ENCODE peak calls at places on chromosomes 6 and 20, in six cellular contexts. One of them, this sample, is unnamed.

GRCh38 chr6:127365874-127366273 is 22.5 kb upstream of the ECHDC1 start:
- DNase-seq in GM20000: no peak
- DNase-seq in kidney: no peak
- DNase-seq in cardiac fibroblast: no peak
- DNase-seq in Calu3: no peak
- DNase-seq in fibroblast of pulmonary artery: no peak
- DNase-seq in this sample: no peak

GRCh38 chr6:26305097-26305841 is 59.7 kb upstream of the BTN3A2 start:
- DNase-seq in kidney: peak
- DNase-seq in fibroblast of pulmonary artery: peak
- DNase-seq in Calu3: peak
- DNase-seq in GM20000: no peak
- DNase-seq in cardiac fibroblast: peak
- DNase-seq in this sample: peak

GRCh38 chr6:116779569-116780164 is 14.1 kb upstream of the FAM162B start:
- DNase-seq in Calu3: peak
- DNase-seq in fibroblast of pulmonary artery: peak
- DNase-seq in cardiac fibroblast: peak
- DNase-seq in kidney: no peak
- DNase-seq in GM20000: no peak
- DNase-seq in this sample: peak

GRCh38 chr6:90403489-90404381 is 107.1 kb upstream of the BACH2 start:
- DNase-seq in cardiac fibroblast: peak
- DNase-seq in GM20000: no peak
- DNase-seq in Calu3: peak
- DNase-seq in fibroblast of pulmonary artery: peak
- DNase-seq in kidney: peak
- DNase-seq in this sample: peak

GRCh38 chr6:44672086-44672485 is 284.6 kb downstream of the CDC5L start:
- DNase-seq in kidney: no peak
- DNase-seq in cardiac fibroblast: peak
- DNase-seq in fibroblast of pulmonary artery: no peak
- DNase-seq in GM20000: no peak
- DNase-seq in Calu3: no peak
- DNase-seq in this sample: no peak

GRCh38 chr6:159715168-159715567 is 12.1 kb upstream of the WTAP start:
- DNase-seq in kidney: no peak
- DNase-seq in cardiac fibroblast: no peak
- DNase-seq in Calu3: no peak
- DNase-seq in fibroblast of pulmonary artery: peak
- DNase-seq in GM20000: no peak
- DNase-seq in this sample: no peak

GRCh38 chr20:44418069-44418905 is 57.4 kb upstream of the TTPAL start:
- DNase-seq in fibroblast of pulmonary artery: no peak
- DNase-seq in cardiac fibroblast: no peak
- DNase-seq in Calu3: no peak
- DNase-seq in GM20000: no peak
- DNase-seq in kidney: no peak
- DNase-seq in this sample: no peak

GRCh38 chr20:1664911-1665310 is 7.3 kb upstream of the SIRPG start:
- DNase-seq in cardiac fibroblast: no peak
- DNase-seq in Calu3: no peak
- DNase-seq in kidney: no peak
- DNase-seq in fibroblast of pulmonary artery: no peak
- DNase-seq in GM20000: peak
- DNase-seq in this sample: no peak

GRCh38 chr6:118908441-118908840 is 14.5 kb downstream of the ASF1A start:
- DNase-seq in kidney: no peak
- DNase-seq in GM20000: no peak
- DNase-seq in Calu3: no peak
- DNase-seq in fibroblast of pulmonary artery: no peak
- DNase-seq in cardiac fibroblast: peak
- DNase-seq in this sample: no peak

GRCh38 chr6:126826315-126826714 is 292.2 kb upstream of the RSPO3 start:
- DNase-seq in cardiac fibroblast: no peak
- DNase-seq in Calu3: no peak
- DNase-seq in GM20000: no peak
- DNase-seq in fibroblast of pulmonary artery: peak
- DNase-seq in kidney: no peak
- DNase-seq in this sample: no peak

GRCh38 chr6:49497308-49497707 is 2.4 kb upstream of the GLYATL3 start:
- DNase-seq in cardiac fibroblast: no peak
- DNase-seq in kidney: no peak
- DNase-seq in Calu3: no peak
- DNase-seq in fibroblast of pulmonary artery: no peak
- DNase-seq in GM20000: no peak
- DNase-seq in this sample: no peak

GRCh38 chr6:123276439-123277045 is 280.5 kb downstream of the CLVS2 start:
- DNase-seq in cardiac fibroblast: no peak
- DNase-seq in fibroblast of pulmonary artery: no peak
- DNase-seq in Calu3: no peak
- DNase-seq in GM20000: no peak
- DNase-seq in kidney: no peak
- DNase-seq in this sample: no peak

GRCh38 chr6:31729979-31730630 is 1.0 kb upstream of the DDAH2 start:
- DNase-seq in GM20000: peak
- DNase-seq in fibroblast of pulmonary artery: peak
- DNase-seq in Calu3: peak
- DNase-seq in kidney: peak
- DNase-seq in cardiac fibroblast: peak
- DNase-seq in this sample: peak

GRCh38 chr20:17863577-17864292 is 104.9 kb downstream of the SNX5 start:
- DNase-seq in GM20000: no peak
- DNase-seq in fibroblast of pulmonary artery: no peak
- DNase-seq in cardiac fibroblast: no peak
- DNase-seq in Calu3: no peak
- DNase-seq in kidney: no peak
- DNase-seq in this sample: no peak

GRCh38 chr6:14751645-14752173 is 494.2 kb upstream of the JARID2 start:
- DNase-seq in kidney: no peak
- DNase-seq in fibroblast of pulmonary artery: no peak
- DNase-seq in GM20000: no peak
- DNase-seq in cardiac fibroblast: no peak
- DNase-seq in Calu3: no peak
- DNase-seq in this sample: no peak

GRCh38 chr6:14459315-14459714 is 341.7 kb downstream of the CD83 start:
- DNase-seq in fibroblast of pulmonary artery: no peak
- DNase-seq in GM20000: no peak
- DNase-seq in Calu3: no peak
- DNase-seq in kidney: no peak
- DNase-seq in cardiac fibroblast: no peak
- DNase-seq in this sample: no peak

GRCh38 chr6:32842021-32842650 is 1.7 kb downstream of the PSMB8 start:
- DNase-seq in cardiac fibroblast: no peak
- DNase-seq in Calu3: no peak
- DNase-seq in fibroblast of pulmonary artery: no peak
- DNase-seq in kidney: no peak
- DNase-seq in GM20000: no peak
- DNase-seq in this sample: no peak

GRCh38 chr6:68778356-68779020 is 143.4 kb downstream of the ADGRB3 start:
- DNase-seq in cardiac fibroblast: peak
- DNase-seq in fibroblast of pulmonary artery: peak
- DNase-seq in GM20000: peak
- DNase-seq in kidney: no peak
- DNase-seq in Calu3: peak
- DNase-seq in this sample: peak

GRCh38 chr20:32543570-32544259 is 41.4 kb downstream of the NOL4L start:
- DNase-seq in kidney: no peak
- DNase-seq in Calu3: no peak
- DNase-seq in cardiac fibroblast: no peak
- DNase-seq in GM20000: no peak
- DNase-seq in fibroblast of pulmonary artery: no peak
- DNase-seq in this sample: no peak

GRCh38 chr6:127851197-127851596 is 49.7 kb downstream of the THEMIS start:
- DNase-seq in Calu3: no peak
- DNase-seq in kidney: no peak
- DNase-seq in cardiac fibroblast: no peak
- DNase-seq in GM20000: no peak
- DNase-seq in fibroblast of pulmonary artery: peak
- DNase-seq in this sample: no peak

GRCh38 chr6:49606696-49607390 is 29.8 kb downstream of the RHAG start:
- DNase-seq in GM20000: peak
- DNase-seq in Calu3: peak
- DNase-seq in kidney: no peak
- DNase-seq in cardiac fibroblast: peak
- DNase-seq in fibroblast of pulmonary artery: peak
- DNase-seq in this sample: peak

GRCh38 chr6:92468066-92468465 is 951.3 kb downstream of the EPHA7 start:
- DNase-seq in kidney: no peak
- DNase-seq in Calu3: no peak
- DNase-seq in GM20000: no peak
- DNase-seq in cardiac fibroblast: peak
- DNase-seq in fibroblast of pulmonary artery: no peak
- DNase-seq in this sample: no peak

GRCh38 chr20:29690274-29690673 is 1567.2 kb upstream of the DEFB115 start:
- DNase-seq in fibroblast of pulmonary artery: no peak
- DNase-seq in GM20000: no peak
- DNase-seq in Calu3: no peak
- DNase-seq in cardiac fibroblast: no peak
- DNase-seq in kidney: peak
- DNase-seq in this sample: no peak

GRCh38 chr20:58852559-58853271 is at the start of gene GNAS:
- DNase-seq in fibroblast of pulmonary artery: peak
- DNase-seq in Calu3: peak
- DNase-seq in GM20000: peak
- DNase-seq in kidney: peak
- DNase-seq in cardiac fibroblast: peak
- DNase-seq in this sample: peak
- TF ChIP-seq CTCF in fibroblast of pulmonary artery: peak
- TF ChIP-seq CTCF in Calu3: peak
- TF ChIP-seq CTCF in GM20000: peak
- TF ChIP-seq CTCF in kidney: peak
- TF ChIP-seq CTCF in cardiac fibroblast: peak
- TF ChIP-seq CTCF in this sample: peak

GRCh38 chr20:62860924-62861691 is 514 bp downstream of the TCFL5 start:
- DNase-seq in kidney: peak
- DNase-seq in cardiac fibroblast: no peak
- DNase-seq in Calu3: peak
- DNase-seq in fibroblast of pulmonary artery: no peak
- DNase-seq in GM20000: no peak
- DNase-seq in this sample: peak

GRCh38 chr20:62861732-62862336 is at the start of gene TCFL5:
- DNase-seq in fibroblast of pulmonary artery: peak
- DNase-seq in Calu3: peak
- DNase-seq in kidney: peak
- DNase-seq in cardiac fibroblast: peak
- DNase-seq in GM20000: peak
- DNase-seq in this sample: peak

GRCh38 chr20:62860391-62860923 is 1.2 kb downstream of the TCFL5 start:
- DNase-seq in cardiac fibroblast: peak
- DNase-seq in Calu3: peak
- DNase-seq in kidney: no peak
- DNase-seq in fibroblast of pulmonary artery: peak
- DNase-seq in GM20000: no peak
- DNase-seq in this sample: peak

GRCh38 chr20:62859721-62860120 is 1.9 kb downstream of the TCFL5 start:
- DNase-seq in kidney: no peak
- DNase-seq in cardiac fibroblast: no peak
- DNase-seq in GM20000: no peak
- DNase-seq in Calu3: no peak
- DNase-seq in fibroblast of pulmonary artery: no peak
- DNase-seq in this sample: no peak

DNA sequence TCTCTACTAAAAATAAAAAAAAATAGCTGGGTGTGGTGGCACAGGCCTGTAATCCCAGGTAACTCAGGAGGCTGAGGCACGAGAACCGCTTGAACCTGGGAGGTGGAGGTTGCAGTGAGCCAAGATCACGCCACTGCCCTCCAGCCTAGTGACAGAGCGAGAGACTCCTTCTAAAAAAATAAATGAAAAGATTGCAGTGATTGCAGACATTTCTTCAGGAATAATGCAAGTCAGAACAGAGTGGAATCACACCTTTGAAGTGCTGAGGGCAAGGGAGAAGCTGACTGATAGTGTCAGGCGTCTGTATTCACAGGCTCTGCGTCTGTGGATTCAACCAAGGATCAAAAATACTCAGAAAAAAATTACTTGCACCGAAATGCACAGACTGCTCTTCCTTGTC is 2.6 kb upstream of the TCFL5 start:
- DNase-seq in fibroblast of pulmonary artery: no peak
- DNase-seq in cardiac fibroblast: no peak
- DNase-seq in kidney: no peak
- DNase-seq in GM20000: no peak
- DNase-seq in Calu3: no peak
- DNase-seq in this sample: no peak
- TF ChIP-seq CTCF in fibroblast of pulmonary artery: no peak
- TF ChIP-seq CTCF in cardiac fibroblast: no peak
- TF ChIP-seq CTCF in kidney: no peak
- TF ChIP-seq CTCF in GM20000: no peak
- TF ChIP-seq CTCF in Calu3: no peak
- TF ChIP-seq CTCF in this sample: no peak

DNA sequence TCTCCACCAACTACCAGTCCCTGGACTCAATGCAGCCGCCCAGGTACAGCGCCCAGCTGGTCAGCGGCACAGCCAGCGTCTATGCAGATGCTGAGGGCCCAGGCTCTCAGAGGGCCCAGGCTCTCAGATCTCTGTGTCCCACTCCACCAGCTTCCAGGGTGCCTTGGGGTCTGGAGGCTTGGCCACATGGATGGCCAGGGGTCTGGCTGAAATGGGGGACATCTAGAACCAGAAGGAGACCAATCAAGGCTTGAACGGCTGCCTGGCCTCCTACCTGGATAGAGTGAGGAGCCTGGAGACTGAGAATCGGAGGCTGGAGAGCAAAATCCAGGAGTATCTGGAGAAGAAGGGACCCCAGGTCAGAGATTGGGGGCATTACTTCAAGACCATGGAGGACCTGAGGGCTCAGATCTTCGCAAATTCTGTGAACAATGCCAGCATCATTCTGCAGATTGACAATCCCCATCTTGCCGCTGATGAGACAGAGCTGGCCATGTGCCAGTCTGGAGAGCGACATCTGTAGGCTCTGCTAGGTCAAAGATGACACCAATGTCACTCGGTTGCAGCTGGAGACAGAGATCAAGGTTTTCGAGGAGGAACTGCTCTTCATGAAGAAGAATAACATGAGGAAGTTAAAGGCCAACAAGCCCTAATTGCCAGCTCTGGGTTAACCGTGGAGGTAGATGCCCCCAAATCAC is 44.1 kb upstream of the GRM4 start:
- DNase-seq in Calu3: no peak
- DNase-seq in cardiac fibroblast: no peak
- DNase-seq in GM20000: no peak
- DNase-seq in kidney: no peak
- DNase-seq in fibroblast of pulmonary artery: no peak
- DNase-seq in this sample: no peak
- TF ChIP-seq CTCF in Calu3: no peak
- TF ChIP-seq CTCF in cardiac fibroblast: no peak
- TF ChIP-seq CTCF in GM20000: no peak
- TF ChIP-seq CTCF in kidney: no peak
- TF ChIP-seq CTCF in fibroblast of pulmonary artery: no peak
- TF ChIP-seq CTCF in this sample: no peak

DNA sequence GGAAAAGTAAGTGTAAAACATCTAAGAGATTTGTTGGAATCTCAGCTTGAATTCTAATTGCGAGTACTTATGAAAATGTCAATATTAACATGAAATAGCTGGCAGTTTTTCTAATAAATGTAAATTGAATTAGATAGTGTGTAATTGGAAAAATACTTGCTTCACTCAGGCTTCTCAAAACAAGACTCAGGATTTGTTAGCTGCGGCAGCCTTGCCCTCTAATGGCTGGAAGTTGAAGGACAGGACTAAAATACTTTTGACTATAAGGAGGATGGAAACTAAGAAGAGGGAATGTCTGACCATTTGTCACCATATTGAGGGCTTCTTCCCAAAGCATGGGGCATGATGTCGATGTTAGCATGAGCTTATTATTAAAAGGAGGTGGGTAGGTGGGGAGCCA is 227.0 kb downstream of the UST start:
- DNase-seq in fibroblast of pulmonary artery: peak
- DNase-seq in Calu3: no peak
- DNase-seq in cardiac fibroblast: peak
- DNase-seq in GM20000: no peak
- DNase-seq in kidney: no peak
- DNase-seq in this sample: peak
- TF ChIP-seq CTCF in fibroblast of pulmonary artery: peak
- TF ChIP-seq CTCF in Calu3: no peak
- TF ChIP-seq CTCF in cardiac fibroblast: peak
- TF ChIP-seq CTCF in GM20000: no peak
- TF ChIP-seq CTCF in kidney: peak
- TF ChIP-seq CTCF in this sample: peak

This sample was measured in epithelial cell of esophagus.